ENCODE peak calls at places on chromosomes 4 and X, in six cellular contexts. Z is left lung, Y is testis, H is mucosa of descending colon, K is cardiac muscle cell, X is osteoblast. O is an unnamed sample. For H3K36me3 and H3K9me3, the result is how much of the 10 kb centered on the place peaks cover.

GRCh38 chr4:142095886-142096605 is 459.7 kb downstream of the IL15 start:
- DNase-seq in Z (no peak), Y (no peak), H (no peak), K (no peak), X (peak), O (peak)

GRCh38 chrX:109847257-109848187 is 114.5 kb upstream of the ACSL4 start:
- DNase-seq in Z (no peak), Y (no peak), H (no peak), K (no peak), X (no peak), O (no peak)

GRCh38 chrX:56783450-56783831 is 54.4 kb downstream of the NBDY start:
- DNase-seq in Z (no peak), Y (no peak), H (no peak), K (no peak), X (no peak), O (no peak)

GRCh38 chrX:120205816-120206753 is 44.5 kb upstream of the ZBTB33 start:
- DNase-seq in Z (no peak), Y (no peak), H (no peak), K (no peak), X (no peak), O (no peak)

GRCh38 chrX:4238916-4239315 is 525.5 kb upstream of the PRKX start:
- DNase-seq in Z (no peak), Y (no peak), H (no peak), K (no peak), X (no peak), O (no peak)

GRCh38 chr4:4302001-4302400 is 11.9 kb downstream of the ZBTB49 start:
- DNase-seq in Z (no peak), Y (no peak), H (no peak), K (no peak), X (no peak), O (no peak)

GRCh38 chr4:168995537-168996295 is 14.3 kb downstream of the CBR4 start:
- DNase-seq in Z (no peak), Y (no peak), H (no peak), K (no peak), X (no peak), O (no peak)

GRCh38 chr4:102174800-102175199 is 170.5 kb downstream of the SLC39A8 start:
- DNase-seq in Z (no peak), Y (no peak), H (no peak), K (no peak), X (peak), O (no peak)

GRCh38 chr4:84691170-84691691 is 108.3 kb downstream of the CDS1 start:
- DNase-seq in Z (no peak), Y (no peak), H (no peak), K (no peak), X (peak), O (no peak)

GRCh38 chrX:1435241-1435900 is 17.3 kb downstream of the ASMTL start:
- DNase-seq in Z (peak), Y (peak), H (peak), K (no peak), X (no peak), O (no peak)

GRCh38 chrX:71618303-71618721 is at the start of gene CXCR3:
- DNase-seq in Z (peak), Y (no peak), H (peak), K (no peak), X (peak), O (no peak)

GRCh38 chr4:39715788-39716187 is 17.9 kb downstream of the UBE2K start:
- DNase-seq in Z (no peak), Y (no peak), H (no peak), K (no peak), X (no peak), O (no peak)

GRCh38 chr4:39716356-39716755 is 18.4 kb downstream of the UBE2K start:
- DNase-seq in Z (no peak), Y (no peak), H (no peak), K (no peak), X (no peak), O (no peak)

GRCh38 chr4:39712819-39713607 is 15.1 kb downstream of the UBE2K start:
- DNase-seq in Z (no peak), Y (peak), H (no peak), K (no peak), X (no peak), O (peak)

GRCh38 chr4:39714171-39714570 is 16.2 kb downstream of the UBE2K start:
- DNase-seq in Z (no peak), Y (no peak), H (no peak), K (no peak), X (no peak), O (no peak)

DNA sequence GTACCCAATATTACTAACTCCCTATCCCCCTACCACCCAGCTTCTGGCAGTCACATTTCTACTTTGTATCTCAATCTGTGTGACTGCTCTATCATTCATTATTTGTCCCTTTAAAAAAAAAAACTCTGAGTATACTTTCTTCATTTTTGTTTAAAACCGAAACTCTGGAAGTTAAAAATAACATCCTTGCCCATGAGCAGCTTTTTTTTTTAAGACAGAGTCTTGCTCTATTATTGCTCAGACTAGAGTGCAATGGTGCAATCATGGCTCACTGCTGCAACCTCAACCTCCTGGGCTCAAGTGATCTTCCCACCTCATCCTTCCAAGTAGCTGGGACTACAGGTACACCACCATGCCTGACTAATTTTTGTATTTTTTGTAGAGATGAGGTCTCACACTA is 15.8 kb downstream of the UBE2K start:
- DNase-seq in Z (no peak), Y (no peak), H (no peak), K (no peak), X (no peak), O (no peak)
- H3K4me3 ChIP-seq in Z (no peak), Y (no peak), H (no peak), K (no peak), X (peak), O (no peak)

DNA sequence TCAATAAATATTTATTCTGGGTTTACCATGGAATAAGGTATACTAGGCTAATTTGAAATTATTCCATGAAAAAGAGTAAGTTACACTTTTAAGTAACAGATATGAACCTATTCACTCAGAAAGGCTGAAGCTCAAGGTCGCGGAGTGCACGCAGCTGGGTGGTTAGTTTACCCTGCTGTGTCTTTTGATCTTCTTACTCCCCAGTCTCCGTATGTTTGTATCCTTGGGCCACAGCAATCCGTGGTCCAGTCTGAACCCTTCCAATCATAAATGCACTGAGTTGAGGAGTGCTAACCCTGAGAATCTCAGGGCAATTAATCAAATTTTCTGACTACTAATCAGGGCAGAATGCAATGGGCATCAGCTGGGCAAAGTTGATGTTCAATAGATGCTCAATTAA is 33.9 kb downstream of the RPS3A start:
- DNase-seq in Z (no peak), Y (no peak), H (no peak), K (no peak), X (no peak), O (no peak)
- H3K36me3 ChIP-seq in Z (half or more), Y (under half), H (under half), K (under half), X (under half), O (under half)

DNA sequence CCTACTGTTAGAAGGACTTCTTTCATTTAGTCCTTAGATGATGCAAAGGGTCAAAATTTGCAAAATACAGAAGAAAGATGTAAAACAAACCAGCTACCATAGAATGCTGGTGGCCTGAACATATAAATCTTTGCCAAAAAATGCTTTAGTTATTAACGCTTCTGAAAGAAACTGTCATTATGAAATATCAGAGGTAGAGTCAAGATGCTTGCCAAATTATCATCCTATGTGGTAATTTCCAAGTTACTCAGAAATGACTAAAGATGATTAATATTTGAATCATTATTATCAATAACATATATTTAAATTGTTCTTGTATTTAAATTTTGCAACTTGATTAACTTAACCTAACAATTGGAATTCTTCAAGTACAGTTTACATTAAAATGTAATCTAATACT is 588.4 kb upstream of the FAM241A start:
- DNase-seq in Z (no peak), Y (no peak), H (no peak), K (no peak), X (no peak), O (no peak)
- H3K9me3 ChIP-seq in Z (under half), Y (under half), H (under half), K (under half), X (under half), O (under half)

GRCh38 chrX:146967296-146967695 is 152.8 kb upstream of the CXorf51A start:
- DNase-seq in Z (no peak), Y (no peak), H (no peak), K (no peak), X (no peak), O (no peak)
- H3K4me3 ChIP-seq in Z (no peak), Y (no peak), H (no peak), K (no peak), X (no peak), O (no peak)

GRCh38 chr4:139508581-139509237 is 47.3 kb downstream of the SETD7 start:
- DNase-seq in Z (no peak), Y (no peak), H (no peak), K (no peak), X (no peak), O (no peak)

GRCh38 chr4:139515531-139515958 is 40.5 kb downstream of the SETD7 start:
- DNase-seq in Z (no peak), Y (no peak), H (no peak), K (no peak), X (no peak), O (no peak)

GRCh38 chr4:139514382-139515059 is 41.5 kb downstream of the SETD7 start:
- DNase-seq in Z (no peak), Y (no peak), H (no peak), K (no peak), X (no peak), O (no peak)

GRCh38 chr4:139509727-139510410 is 46.1 kb downstream of the SETD7 start:
- DNase-seq in Z (no peak), Y (peak), H (no peak), K (peak), X (no peak), O (no peak)

DNA sequence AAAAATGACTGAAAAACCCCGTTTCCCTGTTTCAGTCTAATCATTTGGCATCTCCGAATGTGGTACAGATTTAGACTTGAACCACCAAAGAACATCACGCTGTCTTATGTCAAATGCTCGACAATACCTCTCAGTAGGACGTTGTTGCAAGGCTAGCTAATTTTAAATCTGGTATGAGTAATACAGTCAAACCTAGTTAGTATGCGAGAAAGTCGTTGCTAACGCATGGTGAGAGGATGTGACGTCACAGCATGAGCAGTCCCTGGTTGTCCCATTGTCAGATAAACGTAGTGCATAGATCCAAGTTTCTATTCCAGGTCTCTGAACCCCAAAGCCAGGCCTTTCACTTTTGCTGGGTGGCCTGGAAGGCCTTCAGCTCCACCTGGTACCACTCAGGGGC is 44.7 kb downstream of the SETD7 start:
- DNase-seq in Z (no peak), Y (no peak), H (no peak), K (no peak), X (no peak), O (no peak)
- H3K36me3 ChIP-seq in Z (half or more), Y (under half), H (under half), K (under half), X (half or more), O (half or more)

DNA sequence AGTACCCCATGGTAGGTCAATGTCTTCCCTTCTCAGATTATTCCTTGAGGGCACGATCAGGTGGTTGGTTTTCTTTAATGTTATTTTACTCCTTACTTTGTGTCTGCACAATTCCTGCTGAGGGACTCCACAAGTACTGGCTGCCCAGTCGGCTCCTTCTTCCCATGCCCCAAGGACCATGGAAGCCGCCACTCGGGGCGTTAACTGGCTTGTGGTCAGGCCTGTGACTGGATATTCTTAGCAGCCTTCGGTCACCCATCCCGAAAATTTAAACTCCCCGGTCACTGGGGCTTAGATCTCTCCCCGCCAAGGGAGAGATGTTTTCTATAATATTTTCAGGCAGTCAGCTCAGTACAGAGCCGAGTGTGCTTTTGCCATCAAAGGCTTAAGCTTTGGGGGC is 24.7 kb upstream of the BCOR start:
- DNase-seq in Z (no peak), Y (no peak), H (no peak), K (no peak), X (no peak), O (no peak)
- H3K9me3 ChIP-seq in Z (under half), Y (under half), H (under half), K (under half), X (under half), O (under half)

GRCh38 chrX:129145382-129145781 is 377.9 kb downstream of the SMARCA1 start:
- DNase-seq in Z (no peak), Y (no peak), H (no peak), K (no peak), X (peak), O (no peak)

GRCh38 chrX:129139837-129140679 is 383.2 kb downstream of the SMARCA1 start:
- DNase-seq in Z (no peak), Y (no peak), H (no peak), K (no peak), X (no peak), O (no peak)

GRCh38 chrX:129144172-129145038 is 378.9 kb downstream of the SMARCA1 start:
- DNase-seq in Z (no peak), Y (no peak), H (no peak), K (no peak), X (no peak), O (no peak)

GRCh38 chrX:129145898-129146297 is 377.4 kb downstream of the SMARCA1 start:
- DNase-seq in Z (no peak), Y (no peak), H (no peak), K (no peak), X (no peak), O (no peak)
- H3K4me3 ChIP-seq in Z (no peak), Y (no peak), H (no peak), K (no peak), X (no peak), O (no peak)

O was measured in BE2C.